ENCODE peak calls at places on chromosomes 13 and 19, in four cellular contexts. One of them, this sample, is unnamed.

GRCh38 chr13:39451860-39452301 is 151.1 kb downstream of the LHFPL6 start:
- DNase-seq in GM12878: no peak
- DNase-seq in K562: no peak
- DNase-seq in HL-60: peak; percentile 83
- DNase-seq in this sample: no peak

GRCh38 chr13:31927219-31927653 is 104.3 kb upstream of the FRY start:
- DNase-seq in GM12878: no peak
- DNase-seq in HL-60: no peak
- DNase-seq in K562: no peak
- DNase-seq in this sample: no peak

GRCh38 chr19:47243364-47243775 is 12.4 kb upstream of the BBC3 start:
- DNase-seq in K562: no peak
- DNase-seq in HL-60: no peak
- DNase-seq in GM12878: no peak
- DNase-seq in this sample: no peak

GRCh38 chr19:8305798-8306197 is 2.4 kb downstream of the CD320 start:
- DNase-seq in K562: no peak
- DNase-seq in HL-60: no peak
- DNase-seq in GM12878: no peak
- DNase-seq in this sample: no peak

GRCh38 chr13:42798118-42798517 is 16.7 kb downstream of the FAM216B start:
- DNase-seq in GM12878: no peak
- DNase-seq in HL-60: no peak
- DNase-seq in K562: no peak
- DNase-seq in this sample: no peak

GRCh38 chr13:72726721-72727416 is 560 bp downstream of the MZT1 start:
- DNase-seq in GM12878: no peak
- DNase-seq in HL-60: peak; percentile 70
- DNase-seq in K562: peak; percentile 54
- DNase-seq in this sample: peak; percentile 7

GRCh38 chr13:109816979-109817275 is 30.5 kb upstream of the IRS2 start:
- DNase-seq in GM12878: no peak
- DNase-seq in K562: no peak
- DNase-seq in HL-60: no peak
- DNase-seq in this sample: no peak

GRCh38 chr13:40494932-40495619 is 171.4 kb downstream of the FOXO1 start:
- DNase-seq in K562: no peak
- DNase-seq in GM12878: no peak
- DNase-seq in HL-60: no peak
- DNase-seq in this sample: no peak

GRCh38 chr13:66214467-66214866 is 1015.7 kb downstream of the PCDH9 start:
- DNase-seq in K562: no peak
- DNase-seq in GM12878: no peak
- DNase-seq in HL-60: no peak
- DNase-seq in this sample: no peak

GRCh38 chr19:12773571-12773970 is 1.8 kb downstream of the HOOK2 start:
- DNase-seq in HL-60: no peak
- DNase-seq in K562: no peak
- DNase-seq in GM12878: no peak
- DNase-seq in this sample: no peak

GRCh38 chr13:112074139-112074710 is 7.3 kb downstream of the SOX1 start:
- DNase-seq in K562: no peak
- DNase-seq in HL-60: no peak
- DNase-seq in GM12878: no peak
- DNase-seq in this sample: no peak

GRCh38 chr13:53054569-53054968 is 26.0 kb downstream of the OLFM4 start:
- DNase-seq in GM12878: no peak
- DNase-seq in K562: no peak
- DNase-seq in HL-60: no peak
- DNase-seq in this sample: no peak

GRCh38 chr13:100875392-100876043 is 200.9 kb upstream of the TMTC4 start:
- DNase-seq in HL-60: no peak
- DNase-seq in GM12878: peak; percentile 7
- DNase-seq in K562: no peak
- DNase-seq in this sample: no peak

GRCh38 chr13:20796791-20797513 is 23.2 kb upstream of the EEF1AKMT1 start:
- DNase-seq in HL-60: no peak
- DNase-seq in GM12878: no peak
- DNase-seq in K562: no peak
- DNase-seq in this sample: no peak

GRCh38 chr19:29537601-29538000 is 11.8 kb downstream of the VSTM2B start:
- DNase-seq in K562: no peak
- DNase-seq in HL-60: no peak
- DNase-seq in GM12878: no peak
- DNase-seq in this sample: no peak

GRCh38 chr13:44364601-44365000 is 9.0 kb upstream of the SERP2 start:
- DNase-seq in K562: no peak
- DNase-seq in GM12878: no peak
- DNase-seq in HL-60: no peak
- DNase-seq in this sample: no peak

GRCh38 chr13:33742321-33742720 is 75.6 kb upstream of the RFC3 start:
- DNase-seq in HL-60: no peak
- DNase-seq in GM12878: no peak
- DNase-seq in K562: no peak
- DNase-seq in this sample: no peak

GRCh38 chr13:28540612-28541011 is 45.7 kb upstream of the FLT1 start:
- DNase-seq in HL-60: no peak
- DNase-seq in GM12878: no peak
- DNase-seq in K562: no peak
- DNase-seq in this sample: no peak

GRCh38 chr13:45439000-45439399 is 20.8 kb upstream of the SLC25A30 start:
- DNase-seq in K562: no peak
- DNase-seq in GM12878: peak; percentile 28
- DNase-seq in HL-60: no peak
- DNase-seq in this sample: no peak

GRCh38 chr13:110443633-110444225 is 117.8 kb downstream of the RAB20 start:
- DNase-seq in GM12878: no peak
- DNase-seq in K562: no peak
- DNase-seq in HL-60: no peak
- DNase-seq in this sample: no peak

GRCh38 chr13:61927648-61928047 is 512.0 kb upstream of the PCDH20 start:
- DNase-seq in HL-60: no peak
- DNase-seq in K562: no peak
- DNase-seq in GM12878: no peak
- DNase-seq in this sample: no peak

GRCh38 chr13:109606404-109607028 is 179.9 kb downstream of the IRS2 start:
- DNase-seq in GM12878: no peak
- DNase-seq in HL-60: no peak
- DNase-seq in K562: no peak
- DNase-seq in this sample: no peak

GRCh38 chr13:102710261-102710679 is 15.4 kb upstream of the METTL21C start:
- DNase-seq in HL-60: no peak
- DNase-seq in K562: no peak
- DNase-seq in GM12878: no peak
- DNase-seq in this sample: no peak

GRCh38 chr19:46721269-46722003 is 4.5 kb upstream of the PRKD2 start:
- DNase-seq in GM12878: no peak
- DNase-seq in HL-60: no peak
- DNase-seq in K562: peak; percentile 64
- DNase-seq in this sample: no peak

GRCh38 chr19:1591421-1592022 is 1.1 kb downstream of the MBD3 start:
- DNase-seq in HL-60: no peak
- DNase-seq in K562: peak; percentile 44
- DNase-seq in GM12878: no peak
- DNase-seq in this sample: no peak

GRCh38 chr13:69291292-69291906 is 816.2 kb upstream of the ATXN8OS start:
- DNase-seq in K562: no peak
- DNase-seq in HL-60: peak; percentile 57
- DNase-seq in GM12878: no peak
- DNase-seq in this sample: no peak

GRCh38 chr13:27978301-27978968 is 9.3 kb upstream of the CDX2 start:
- DNase-seq in K562: no peak
- DNase-seq in GM12878: no peak
- DNase-seq in HL-60: no peak
- DNase-seq in this sample: no peak

GRCh38 chr13:30577381-30577780 is 40.3 kb upstream of the USPL1 start:
- DNase-seq in HL-60: peak; percentile 71
- DNase-seq in K562: no peak
- DNase-seq in GM12878: peak; percentile 72
- DNase-seq in this sample: no peak

GRCh38 chr13:63120883-63121282 is 1705.2 kb upstream of the PCDH20 start:
- DNase-seq in HL-60: no peak
- DNase-seq in K562: no peak
- DNase-seq in GM12878: no peak
- DNase-seq in this sample: no peak

GRCh38 chr19:49988433-49988832 is 27.5 kb upstream of the SIGLEC11 start:
- DNase-seq in HL-60: no peak
- DNase-seq in K562: no peak
- DNase-seq in GM12878: no peak
- DNase-seq in this sample: no peak

GRCh38 chr13:38686635-38687245 is at the start of gene FREM2:
- DNase-seq in HL-60: no peak
- DNase-seq in K562: no peak
- DNase-seq in GM12878: no peak
- DNase-seq in this sample: no peak

GRCh38 chr13:51832471-51833152 is 12.4 kb downstream of the TMEM272 start:
- DNase-seq in HL-60: peak; percentile 84
- DNase-seq in GM12878: no peak
- DNase-seq in K562: no peak
- DNase-seq in this sample: peak; percentile 26

GRCh38 chr19:10430505-10431253 is 10.3 kb downstream of the PDE4A start:
- DNase-seq in K562: peak; percentile 88
- DNase-seq in HL-60: no peak
- DNase-seq in GM12878: no peak
- DNase-seq in this sample: no peak
- TF ChIP-seq SPI1 in K562: no peak
- TF ChIP-seq SPI1 in HL-60: no peak
- TF ChIP-seq SPI1 in GM12878: no peak
- TF ChIP-seq SPI1 in this sample: no peak

GRCh38 chr19:32406161-32407003 is 812 bp downstream of the DPY19L3 start:
- DNase-seq in HL-60: no peak
- DNase-seq in K562: no peak
- DNase-seq in GM12878: no peak
- DNase-seq in this sample: no peak
- TF ChIP-seq SPI1 in HL-60: no peak
- TF ChIP-seq SPI1 in K562: no peak
- TF ChIP-seq SPI1 in GM12878: no peak
- TF ChIP-seq SPI1 in this sample: no peak

GRCh38 chr19:58387338-58388174 is 487 bp downstream of the RPS5 start:
- DNase-seq in K562: no peak
- DNase-seq in GM12878: no peak
- DNase-seq in HL-60: no peak
- DNase-seq in this sample: no peak

GRCh38 chr19:58386166-58386575 is 898 bp upstream of the RPS5 start:
- DNase-seq in HL-60: no peak
- DNase-seq in K562: no peak
- DNase-seq in GM12878: no peak
- DNase-seq in this sample: no peak

GRCh38 chr19:58382997-58383603 is 2.3 kb upstream of the ZNF837 start:
- DNase-seq in GM12878: no peak
- DNase-seq in HL-60: no peak
- DNase-seq in K562: no peak
- DNase-seq in this sample: no peak

GRCh38 chr19:58386576-58387337 is at the start of gene RPS5:
- DNase-seq in GM12878: peak; percentile 96
- DNase-seq in HL-60: peak; percentile 99
- DNase-seq in K562: peak; percentile 93
- DNase-seq in this sample: peak; percentile 99

GRCh38 chr19:58385313-58386165 is 1.5 kb upstream of the RPS5 start:
- DNase-seq in GM12878: no peak
- DNase-seq in HL-60: peak; percentile 18
- DNase-seq in K562: no peak
- DNase-seq in this sample: no peak
- TF ChIP-seq SPI1 in GM12878: no peak
- TF ChIP-seq SPI1 in HL-60: no peak
- TF ChIP-seq SPI1 in K562: no peak
- TF ChIP-seq SPI1 in this sample: peak; percentile 29

DNA sequence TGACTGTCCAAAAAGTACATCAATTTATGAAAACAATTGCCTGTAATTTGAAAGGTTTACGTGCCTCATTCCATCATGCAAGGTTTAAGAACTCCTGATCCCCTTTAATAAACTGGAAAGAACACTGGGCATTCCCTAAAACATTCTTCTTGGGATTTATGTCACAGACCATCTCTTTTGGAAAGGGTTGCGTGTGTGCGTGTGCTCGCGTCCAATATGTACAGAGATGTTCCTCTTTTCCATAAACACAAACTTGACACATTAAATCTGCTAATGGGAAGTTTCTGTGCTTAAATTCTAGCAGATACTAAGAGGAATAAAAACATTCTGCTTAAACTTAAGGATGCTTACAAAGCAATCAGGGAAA is 83.9 kb downstream of the STK24 start:
- DNase-seq in HL-60: no peak
- DNase-seq in GM12878: no peak
- DNase-seq in K562: no peak
- DNase-seq in this sample: no peak
- TF ChIP-seq SPI1 in HL-60: no peak
- TF ChIP-seq SPI1 in GM12878: no peak
- TF ChIP-seq SPI1 in K562: no peak
- TF ChIP-seq SPI1 in this sample: no peak

GRCh38 chr13:49373699-49374098 is 70.2 kb downstream of the CAB39L start:
- DNase-seq in K562: no peak
- DNase-seq in GM12878: no peak
- DNase-seq in HL-60: no peak
- DNase-seq in this sample: no peak
- TF ChIP-seq SPI1 in K562: no peak
- TF ChIP-seq SPI1 in GM12878: no peak
- TF ChIP-seq SPI1 in HL-60: no peak
- TF ChIP-seq SPI1 in this sample: no peak

GRCh38 chr13:95607363-95607762 is 37.1 kb downstream of the DZIP1 start:
- DNase-seq in HL-60: no peak
- DNase-seq in GM12878: no peak
- DNase-seq in K562: no peak
- DNase-seq in this sample: no peak
- TF ChIP-seq SPI1 in HL-60: no peak
- TF ChIP-seq SPI1 in GM12878: no peak
- TF ChIP-seq SPI1 in K562: no peak
- TF ChIP-seq SPI1 in this sample: no peak

GRCh38 chr19:27777242-27777641 is 1435.7 kb downstream of the UQCRFS1 start:
- DNase-seq in HL-60: no peak
- DNase-seq in K562: no peak
- DNase-seq in GM12878: no peak
- DNase-seq in this sample: no peak
- TF ChIP-seq SPI1 in HL-60: no peak
- TF ChIP-seq SPI1 in K562: no peak
- TF ChIP-seq SPI1 in GM12878: no peak
- TF ChIP-seq SPI1 in this sample: no peak

This sample was measured in GM12891.